ENCODE peak calls at places on chromosomes 3 and 15, in four cellular contexts. One of them, this sample, is unnamed.

GRCh38 chr3:40719660-40720287 is 195.0 kb downstream of the ZNF621 start:
- DNase-seq in A549: peak
- DNase-seq in upper lobe of left lung: no peak
- DNase-seq in K562: peak
- DNase-seq in this sample: no peak

GRCh38 chr3:123627673-123628670 is 43.1 kb upstream of the HACD2 start:
- DNase-seq in A549: no peak
- DNase-seq in upper lobe of left lung: no peak
- DNase-seq in K562: no peak
- DNase-seq in this sample: no peak

GRCh38 chr15:24761704-24762302 is 86.2 kb downstream of the NPAP1 start:
- DNase-seq in A549: no peak
- DNase-seq in upper lobe of left lung: no peak
- DNase-seq in K562: no peak
- DNase-seq in this sample: no peak

GRCh38 chr3:191499307-191500125 is 38.6 kb downstream of the PYDC2 start:
- DNase-seq in upper lobe of left lung: peak
- DNase-seq in A549: no peak
- DNase-seq in K562: peak
- DNase-seq in this sample: no peak

GRCh38 chr3:187743195-187744141 is 1.8 kb downstream of the BCL6 start:
- DNase-seq in K562: peak
- DNase-seq in A549: peak
- DNase-seq in upper lobe of left lung: peak
- DNase-seq in this sample: peak

GRCh38 chr3:154758109-154758868 is 321.8 kb upstream of the MME start:
- DNase-seq in A549: peak
- DNase-seq in K562: no peak
- DNase-seq in upper lobe of left lung: no peak
- DNase-seq in this sample: no peak

GRCh38 chr15:66795851-66796250 is 93.8 kb downstream of the SMAD6 start:
- DNase-seq in upper lobe of left lung: no peak
- DNase-seq in K562: no peak
- DNase-seq in A549: no peak
- DNase-seq in this sample: no peak

GRCh38 chr15:67176195-67176971 is 78.1 kb downstream of the AAGAB start:
- DNase-seq in upper lobe of left lung: no peak
- DNase-seq in K562: no peak
- DNase-seq in A549: no peak
- DNase-seq in this sample: no peak

GRCh38 chr3:99388736-99389135 is 249.7 kb upstream of the COL8A1 start:
- DNase-seq in A549: no peak
- DNase-seq in K562: no peak
- DNase-seq in upper lobe of left lung: no peak
- DNase-seq in this sample: no peak

GRCh38 chr3:97863025-97863424 is 41.2 kb downstream of the CRYBG3 start:
- DNase-seq in K562: no peak
- DNase-seq in A549: peak
- DNase-seq in upper lobe of left lung: no peak
- DNase-seq in this sample: no peak

GRCh38 chr3:27216955-27217552 is 152.1 kb downstream of the NEK10 start:
- DNase-seq in K562: no peak
- DNase-seq in upper lobe of left lung: no peak
- DNase-seq in A549: peak
- DNase-seq in this sample: no peak

GRCh38 chr3:43349759-43350158 is 63.4 kb downstream of the SNRK start:
- DNase-seq in A549: no peak
- DNase-seq in K562: no peak
- DNase-seq in upper lobe of left lung: no peak
- DNase-seq in this sample: no peak

DNA sequence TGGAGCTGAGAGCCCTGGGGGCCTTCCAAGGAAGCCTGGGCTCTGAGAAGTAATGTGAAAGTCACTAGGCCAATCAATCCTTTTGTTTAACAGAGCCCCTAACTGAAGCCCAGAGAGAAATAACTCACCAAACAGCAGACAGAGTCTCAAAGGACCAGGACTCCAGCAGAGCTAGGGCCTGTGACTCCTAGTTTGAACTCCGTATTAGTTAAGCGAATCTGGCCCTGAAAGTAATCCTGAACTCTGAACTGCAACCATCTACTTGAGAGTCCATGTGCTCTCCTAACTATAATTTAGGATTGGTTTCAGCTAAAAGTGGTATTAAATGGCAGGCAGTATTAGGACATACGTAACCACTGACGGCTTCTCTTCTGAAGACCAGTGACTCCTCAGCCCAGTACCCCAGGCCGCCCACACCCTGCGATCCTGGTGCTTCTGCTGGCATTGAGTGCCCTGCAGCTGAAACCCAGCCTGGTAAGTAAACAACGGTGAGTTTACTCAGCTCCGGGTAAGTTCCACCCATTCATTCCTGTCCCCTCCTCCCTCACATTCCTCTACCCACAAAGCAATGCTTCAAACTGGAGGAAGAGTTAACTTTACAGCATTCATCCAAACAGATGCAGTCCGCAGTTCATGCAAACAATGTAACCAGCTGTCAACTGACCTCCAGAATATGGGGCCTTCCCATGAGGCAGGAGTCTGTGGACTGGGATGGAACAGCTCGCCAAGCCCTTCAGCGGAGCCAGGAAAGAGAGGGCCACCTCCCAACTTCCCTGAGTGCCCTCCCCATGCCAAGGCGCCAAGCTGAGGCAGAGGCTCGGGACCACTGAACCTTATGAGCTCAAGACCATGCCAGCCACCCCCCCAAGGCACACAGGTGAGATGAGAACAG is 7.3 kb downstream of the MYO5C start:
- DNase-seq in K562: no peak
- DNase-seq in A549: peak
- DNase-seq in upper lobe of left lung: peak
- DNase-seq in this sample: no peak
- TF ChIP-seq EP300 in K562: no peak
- TF ChIP-seq EP300 in A549: peak
- TF ChIP-seq EP300 in upper lobe of left lung: peak
- TF ChIP-seq EP300 in this sample: no peak

GRCh38 chr3:178518660-178519396 is 17.4 kb upstream of the KCNMB2 start:
- DNase-seq in upper lobe of left lung: no peak
- DNase-seq in A549: no peak
- DNase-seq in K562: no peak
- DNase-seq in this sample: no peak
- TF ChIP-seq EP300 in upper lobe of left lung: no peak
- TF ChIP-seq EP300 in A549: no peak
- TF ChIP-seq EP300 in K562: no peak
- TF ChIP-seq EP300 in this sample: no peak

GRCh38 chr3:19173945-19174344 is 25.6 kb downstream of the KCNH8 start:
- DNase-seq in A549: no peak
- DNase-seq in upper lobe of left lung: no peak
- DNase-seq in K562: no peak
- DNase-seq in this sample: no peak

GRCh38 chr3:19171794-19172193 is 23.5 kb downstream of the KCNH8 start:
- DNase-seq in K562: no peak
- DNase-seq in upper lobe of left lung: no peak
- DNase-seq in A549: no peak
- DNase-seq in this sample: no peak
- TF ChIP-seq EP300 in K562: no peak
- TF ChIP-seq EP300 in upper lobe of left lung: no peak
- TF ChIP-seq EP300 in A549: no peak
- TF ChIP-seq EP300 in this sample: no peak

GRCh38 chr3:125375950-125376679 is 990 bp upstream of the ZNF148 start:
- DNase-seq in upper lobe of left lung: no peak
- DNase-seq in A549: peak
- DNase-seq in K562: no peak
- DNase-seq in this sample: no peak
- TF ChIP-seq EP300 in upper lobe of left lung: no peak
- TF ChIP-seq EP300 in A549: no peak
- TF ChIP-seq EP300 in K562: no peak
- TF ChIP-seq EP300 in this sample: no peak

DNA sequence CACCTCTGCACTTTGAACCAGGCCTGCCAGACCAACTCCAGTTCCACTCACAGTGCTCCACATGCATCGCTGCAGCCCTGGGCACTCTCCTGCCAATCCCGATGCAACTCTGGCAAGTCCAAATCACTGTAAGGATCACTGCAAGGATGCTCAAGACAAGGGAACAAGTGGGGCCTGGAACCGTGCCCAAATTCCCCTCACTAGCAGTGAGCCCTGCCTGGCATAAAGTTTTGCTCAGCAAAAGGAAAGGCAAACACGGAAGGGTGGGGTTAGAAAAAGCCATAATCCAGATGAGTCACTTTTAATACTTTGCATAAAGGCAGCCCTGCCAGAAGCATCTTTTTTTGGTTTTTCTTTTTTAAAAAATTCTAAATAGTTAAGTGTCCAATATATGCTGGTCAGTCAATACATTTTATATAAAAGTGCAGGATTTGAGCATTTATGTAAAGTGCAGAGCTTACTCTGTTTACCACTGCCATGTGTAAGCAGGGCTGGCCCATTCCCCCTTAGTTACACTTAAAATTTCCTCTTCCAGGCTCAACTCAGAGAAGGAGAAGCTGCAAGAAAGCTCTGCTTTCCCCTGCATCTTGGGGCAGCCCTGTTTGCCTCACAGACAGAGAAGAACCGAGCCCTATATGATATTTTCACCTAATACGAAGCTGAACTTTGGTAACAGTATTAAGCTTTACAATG is 102.2 kb downstream of the CD47 start:
- DNase-seq in upper lobe of left lung: no peak
- DNase-seq in A549: peak
- DNase-seq in K562: no peak
- DNase-seq in this sample: peak
- TF ChIP-seq EP300 in upper lobe of left lung: peak
- TF ChIP-seq EP300 in A549: no peak
- TF ChIP-seq EP300 in K562: no peak
- TF ChIP-seq EP300 in this sample: no peak

GRCh38 chr3:195537995-195538394 is 5.1 kb downstream of the PPP1R2 start:
- DNase-seq in upper lobe of left lung: no peak
- DNase-seq in A549: no peak
- DNase-seq in K562: no peak
- DNase-seq in this sample: no peak
- TF ChIP-seq EP300 in upper lobe of left lung: no peak
- TF ChIP-seq EP300 in A549: no peak
- TF ChIP-seq EP300 in K562: no peak
- TF ChIP-seq EP300 in this sample: no peak

DNA sequence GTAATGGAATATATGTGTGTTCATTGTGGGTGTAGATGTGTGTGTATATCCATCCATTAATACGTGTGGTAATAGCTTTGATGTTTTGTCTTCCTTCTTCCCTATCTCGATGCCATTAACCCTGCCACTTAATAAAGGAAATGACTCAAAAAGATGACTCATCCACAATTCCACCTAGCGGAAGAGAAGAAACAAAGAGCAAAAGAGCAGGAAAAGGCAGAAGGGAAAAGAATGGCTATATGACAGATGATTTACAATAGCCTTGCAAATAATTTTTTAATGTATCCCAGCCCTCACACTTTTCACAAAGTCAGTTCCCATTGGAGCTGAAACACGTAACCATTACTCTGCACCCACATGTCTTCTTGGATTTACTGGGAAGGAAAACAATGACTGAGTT is 197.1 kb downstream of the KCNAB1 start:
- DNase-seq in K562: peak
- DNase-seq in A549: peak
- DNase-seq in upper lobe of left lung: no peak
- DNase-seq in this sample: no peak
- TF ChIP-seq EP300 in K562: no peak
- TF ChIP-seq EP300 in A549: no peak
- TF ChIP-seq EP300 in upper lobe of left lung: no peak
- TF ChIP-seq EP300 in this sample: no peak

GRCh38 chr3:126663750-126664149 is 8.8 kb upstream of the TXNRD3 start:
- DNase-seq in upper lobe of left lung: no peak
- DNase-seq in K562: no peak
- DNase-seq in A549: no peak
- DNase-seq in this sample: no peak

GRCh38 chr3:126664591-126665214 is 9.8 kb upstream of the TXNRD3 start:
- DNase-seq in A549: peak
- DNase-seq in K562: no peak
- DNase-seq in upper lobe of left lung: no peak
- DNase-seq in this sample: no peak

GRCh38 chr3:126661532-126661931 is 6.6 kb upstream of the TXNRD3 start:
- DNase-seq in upper lobe of left lung: no peak
- DNase-seq in K562: no peak
- DNase-seq in A549: no peak
- DNase-seq in this sample: no peak

GRCh38 chr3:126661965-126662364 is 7.0 kb upstream of the TXNRD3 start:
- DNase-seq in upper lobe of left lung: no peak
- DNase-seq in K562: no peak
- DNase-seq in A549: no peak
- DNase-seq in this sample: no peak

DNA sequence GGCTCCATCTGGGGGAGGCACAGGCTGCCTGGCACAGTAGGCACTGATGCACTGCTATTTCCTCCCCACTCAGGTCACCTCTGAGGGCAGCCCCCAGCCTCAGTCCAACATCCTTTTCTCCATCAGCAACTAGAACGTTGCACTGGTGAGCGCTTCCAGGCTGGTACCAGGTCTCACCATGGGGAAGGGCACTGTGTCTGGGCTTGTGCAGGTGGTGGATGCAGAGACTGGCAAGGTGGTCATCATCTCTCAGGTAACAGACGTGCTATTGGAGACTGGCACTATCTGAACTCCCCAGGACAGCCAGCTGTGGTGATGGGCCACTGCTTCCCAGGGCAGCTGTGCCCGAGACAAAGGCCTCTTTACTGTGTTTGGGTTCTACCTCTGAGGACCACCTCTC is 8.3 kb upstream of the TXNRD3 start:
- DNase-seq in A549: no peak
- DNase-seq in upper lobe of left lung: no peak
- DNase-seq in K562: no peak
- DNase-seq in this sample: no peak
- TF ChIP-seq EP300 in A549: no peak
- TF ChIP-seq EP300 in upper lobe of left lung: no peak
- TF ChIP-seq EP300 in K562: no peak
- TF ChIP-seq EP300 in this sample: no peak

This sample was measured in tibial nerve.